ENCODE peak calls at places on chromosomes 11 and 22, in six cellular contexts. One of them, this sample, is unnamed.

GRCh38 chr22:43697894-43698293 is 114.2 kb downstream of the EFCAB6 start:
- DNase-seq in A549: no peak
- DNase-seq in SK-N-SH: no peak
- DNase-seq in fibroblast of lung: no peak
- DNase-seq in kidney: no peak
- DNase-seq in RWPE1: no peak
- DNase-seq in this sample: no peak

GRCh38 chr11:83990160-83990733 is 704.1 kb upstream of the CCDC90B start:
- DNase-seq in A549: no peak
- DNase-seq in SK-N-SH: no peak
- DNase-seq in fibroblast of lung: no peak
- DNase-seq in kidney: peak
- DNase-seq in RWPE1: no peak
- DNase-seq in this sample: no peak

GRCh38 chr11:114563077-114563476 is 3.4 kb upstream of the NXPE1 start:
- DNase-seq in A549: no peak
- DNase-seq in SK-N-SH: no peak
- DNase-seq in fibroblast of lung: no peak
- DNase-seq in kidney: no peak
- DNase-seq in RWPE1: peak
- DNase-seq in this sample: no peak

GRCh38 chr11:113104390-113105251 is 143.4 kb downstream of the NCAM1 start:
- DNase-seq in A549: no peak
- DNase-seq in SK-N-SH: no peak
- DNase-seq in fibroblast of lung: no peak
- DNase-seq in kidney: no peak
- DNase-seq in RWPE1: no peak
- DNase-seq in this sample: no peak

GRCh38 chr11:14117632-14118031 is 155.1 kb downstream of the SPON1 start:
- DNase-seq in A549: no peak
- DNase-seq in SK-N-SH: no peak
- DNase-seq in fibroblast of lung: no peak
- DNase-seq in kidney: no peak
- DNase-seq in RWPE1: no peak
- DNase-seq in this sample: no peak

GRCh38 chr11:4433852-4434251 is 15.2 kb upstream of the OR52K2 start:
- DNase-seq in A549: no peak
- DNase-seq in SK-N-SH: no peak
- DNase-seq in fibroblast of lung: no peak
- DNase-seq in kidney: no peak
- DNase-seq in RWPE1: no peak
- DNase-seq in this sample: no peak

GRCh38 chr11:119134389-119134978 is 13.1 kb downstream of the HINFP start:
- DNase-seq in A549: peak
- DNase-seq in SK-N-SH: peak
- DNase-seq in fibroblast of lung: no peak
- DNase-seq in kidney: no peak
- DNase-seq in RWPE1: no peak
- DNase-seq in this sample: no peak

GRCh38 chr11:1389103-1389931 is 417 bp upstream of the BRSK2 start:
- DNase-seq in A549: peak
- DNase-seq in SK-N-SH: peak
- DNase-seq in fibroblast of lung: peak
- DNase-seq in kidney: peak
- DNase-seq in RWPE1: peak
- DNase-seq in this sample: peak

GRCh38 chr11:36088234-36088975 is 144.5 kb downstream of the LDLRAD3 start:
- DNase-seq in A549: no peak
- DNase-seq in SK-N-SH: no peak
- DNase-seq in fibroblast of lung: peak
- DNase-seq in kidney: no peak
- DNase-seq in RWPE1: no peak
- DNase-seq in this sample: no peak

GRCh38 chr22:21695432-21696085 is 29.7 kb downstream of the PPIL2 start:
- DNase-seq in A549: no peak
- DNase-seq in SK-N-SH: no peak
- DNase-seq in fibroblast of lung: no peak
- DNase-seq in kidney: no peak
- DNase-seq in RWPE1: no peak
- DNase-seq in this sample: no peak

GRCh38 chr11:49995559-49995958 is 13.2 kb upstream of the OR4C12 start:
- DNase-seq in A549: no peak
- DNase-seq in SK-N-SH: peak
- DNase-seq in fibroblast of lung: peak
- DNase-seq in kidney: no peak
- DNase-seq in RWPE1: no peak
- DNase-seq in this sample: no peak

GRCh38 chr11:36409152-36409713 is 100.8 kb downstream of the TRAF6 start:
- DNase-seq in A549: no peak
- DNase-seq in SK-N-SH: no peak
- DNase-seq in fibroblast of lung: no peak
- DNase-seq in kidney: no peak
- DNase-seq in RWPE1: no peak
- DNase-seq in this sample: no peak

GRCh38 chr11:43933226-43933607 is 9.2 kb upstream of the C11orf96 start:
- DNase-seq in A549: no peak
- DNase-seq in SK-N-SH: no peak
- DNase-seq in fibroblast of lung: no peak
- DNase-seq in kidney: no peak
- DNase-seq in RWPE1: no peak
- DNase-seq in this sample: no peak

GRCh38 chr22:22062306-22062793 is 79.8 kb upstream of the TOP3B start:
- DNase-seq in A549: no peak
- DNase-seq in SK-N-SH: no peak
- DNase-seq in fibroblast of lung: no peak
- DNase-seq in kidney: no peak
- DNase-seq in RWPE1: no peak
- DNase-seq in this sample: no peak

GRCh38 chr11:9565822-9566560 is 7.5 kb upstream of the WEE1 start:
- DNase-seq in A549: peak
- DNase-seq in SK-N-SH: peak
- DNase-seq in fibroblast of lung: peak
- DNase-seq in kidney: no peak
- DNase-seq in RWPE1: peak
- DNase-seq in this sample: peak

GRCh38 chr11:21133722-21134121 is 464.3 kb downstream of the NELL1 start:
- DNase-seq in A549: no peak
- DNase-seq in SK-N-SH: no peak
- DNase-seq in fibroblast of lung: no peak
- DNase-seq in kidney: peak
- DNase-seq in RWPE1: no peak
- DNase-seq in this sample: no peak

GRCh38 chr11:64809781-64810241 is 540 bp downstream of the MEN1 start:
- DNase-seq in A549: peak
- DNase-seq in SK-N-SH: peak
- DNase-seq in fibroblast of lung: no peak
- DNase-seq in kidney: peak
- DNase-seq in RWPE1: peak
- DNase-seq in this sample: no peak

GRCh38 chr11:122741613-122742012 is 86.1 kb downstream of the UBASH3B start:
- DNase-seq in A549: no peak
- DNase-seq in SK-N-SH: no peak
- DNase-seq in fibroblast of lung: peak
- DNase-seq in kidney: peak
- DNase-seq in RWPE1: no peak
- DNase-seq in this sample: no peak

GRCh38 chr11:96222102-96222501 is 120.9 kb downstream of the MAML2 start:
- DNase-seq in A549: no peak
- DNase-seq in SK-N-SH: no peak
- DNase-seq in fibroblast of lung: no peak
- DNase-seq in kidney: no peak
- DNase-seq in RWPE1: no peak
- DNase-seq in this sample: no peak

GRCh38 chr11:95156916-95157568 is 67.4 kb downstream of the ENDOD1 start:
- DNase-seq in A549: no peak
- DNase-seq in SK-N-SH: no peak
- DNase-seq in fibroblast of lung: no peak
- DNase-seq in kidney: no peak
- DNase-seq in RWPE1: no peak
- DNase-seq in this sample: no peak

GRCh38 chr22:50469377-50470305 is 5.2 kb downstream of the SBF1 start:
- DNase-seq in A549: no peak
- DNase-seq in SK-N-SH: no peak
- DNase-seq in fibroblast of lung: peak
- DNase-seq in kidney: peak
- DNase-seq in RWPE1: peak
- DNase-seq in this sample: no peak

GRCh38 chr11:2916114-2916891 is 12.9 kb downstream of the PHLDA2 start:
- DNase-seq in A549: no peak
- DNase-seq in SK-N-SH: peak
- DNase-seq in fibroblast of lung: no peak
- DNase-seq in kidney: peak
- DNase-seq in RWPE1: no peak
- DNase-seq in this sample: no peak

GRCh38 chr11:67732045-67732787 is 57.8 kb upstream of the ALDH3B2 start:
- DNase-seq in A549: peak
- DNase-seq in SK-N-SH: peak
- DNase-seq in fibroblast of lung: no peak
- DNase-seq in kidney: no peak
- DNase-seq in RWPE1: peak
- DNase-seq in this sample: no peak
- TF ChIP-seq CTCF in A549: peak
- TF ChIP-seq CTCF in SK-N-SH: peak
- TF ChIP-seq CTCF in fibroblast of lung: no peak
- TF ChIP-seq CTCF in kidney: no peak
- TF ChIP-seq CTCF in RWPE1: no peak
- TF ChIP-seq CTCF in this sample: peak

DNA sequence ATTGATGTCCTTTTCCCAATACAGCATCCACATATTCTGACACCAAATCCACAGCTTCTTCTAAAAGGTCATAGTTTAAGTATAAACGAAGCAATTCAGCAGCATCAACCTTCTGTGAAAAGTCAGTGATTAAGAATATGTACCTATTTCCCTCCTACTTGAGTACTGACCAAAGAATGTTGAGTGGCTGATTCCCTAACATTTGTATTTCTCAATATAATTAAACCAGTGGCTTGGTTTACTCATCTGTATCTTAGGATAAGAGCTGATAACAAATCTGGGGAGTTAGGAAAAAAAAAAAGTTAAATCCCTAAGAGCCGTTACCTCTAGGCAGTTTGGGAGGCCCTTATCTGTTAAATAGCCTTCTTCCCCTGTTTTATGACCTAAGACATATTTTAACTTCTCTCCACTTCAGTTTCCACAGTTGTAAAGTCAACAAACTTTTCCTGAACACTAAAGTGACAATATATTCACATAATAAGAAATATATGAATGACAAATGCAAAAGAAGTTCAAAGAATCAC is 16.0 kb upstream of the FNBP4 start:
- DNase-seq in A549: no peak
- DNase-seq in SK-N-SH: no peak
- DNase-seq in fibroblast of lung: no peak
- DNase-seq in kidney: no peak
- DNase-seq in RWPE1: no peak
- DNase-seq in this sample: no peak
- H3K27ac ChIP-seq in A549: no peak
- H3K27ac ChIP-seq in SK-N-SH: no peak
- H3K27ac ChIP-seq in fibroblast of lung: no peak
- H3K27ac ChIP-seq in kidney: no peak
- H3K27ac ChIP-seq in RWPE1: no peak
- H3K27ac ChIP-seq in this sample: no peak

GRCh38 chr11:110896358-110896757 is 184.1 kb upstream of the ARHGAP20 start:
- DNase-seq in A549: no peak
- DNase-seq in SK-N-SH: no peak
- DNase-seq in fibroblast of lung: peak
- DNase-seq in kidney: no peak
- DNase-seq in RWPE1: no peak
- DNase-seq in this sample: peak

GRCh38 chr11:110891411-110891810 is 179.2 kb upstream of the ARHGAP20 start:
- DNase-seq in A549: no peak
- DNase-seq in SK-N-SH: no peak
- DNase-seq in fibroblast of lung: peak
- DNase-seq in kidney: no peak
- DNase-seq in RWPE1: no peak
- DNase-seq in this sample: peak

GRCh38 chr11:110894224-110894623 is 182.0 kb upstream of the ARHGAP20 start:
- DNase-seq in A549: no peak
- DNase-seq in SK-N-SH: no peak
- DNase-seq in fibroblast of lung: no peak
- DNase-seq in kidney: no peak
- DNase-seq in RWPE1: no peak
- DNase-seq in this sample: no peak

GRCh38 chr11:110890995-110891394 is 178.8 kb upstream of the ARHGAP20 start:
- DNase-seq in A549: no peak
- DNase-seq in SK-N-SH: no peak
- DNase-seq in fibroblast of lung: peak
- DNase-seq in kidney: no peak
- DNase-seq in RWPE1: no peak
- DNase-seq in this sample: no peak

GRCh38 chr11:110892741-110893285 is 180.6 kb upstream of the ARHGAP20 start:
- DNase-seq in A549: no peak
- DNase-seq in SK-N-SH: no peak
- DNase-seq in fibroblast of lung: no peak
- DNase-seq in kidney: no peak
- DNase-seq in RWPE1: no peak
- DNase-seq in this sample: no peak
- TF ChIP-seq CTCF in A549: no peak
- TF ChIP-seq CTCF in SK-N-SH: no peak
- TF ChIP-seq CTCF in fibroblast of lung: no peak
- TF ChIP-seq CTCF in kidney: no peak
- TF ChIP-seq CTCF in RWPE1: no peak
- TF ChIP-seq CTCF in this sample: no peak

GRCh38 chr11:100095809-100096208 is 591.3 kb upstream of the ARHGAP42 start:
- DNase-seq in A549: no peak
- DNase-seq in SK-N-SH: no peak
- DNase-seq in fibroblast of lung: no peak
- DNase-seq in kidney: no peak
- DNase-seq in RWPE1: no peak
- DNase-seq in this sample: no peak
- H3K27ac ChIP-seq in A549: no peak
- H3K27ac ChIP-seq in SK-N-SH: no peak
- H3K27ac ChIP-seq in fibroblast of lung: no peak
- H3K27ac ChIP-seq in kidney: no peak
- H3K27ac ChIP-seq in RWPE1: no peak
- H3K27ac ChIP-seq in this sample: no peak